ENCODE peak calls at places on chromosomes 11 and 22, in eight cellular contexts. A is brain microvascular endothelial cell, L is fibroblast of villous mesenchyme, X is kidney, N is sigmoid colon, G is breast epithelium, S is astrocyte of the cerebellum, V is NB4. P is an unnamed sample.

GRCh38 chr11:131331546-131331945 is 38.9 kb upstream of the NTM start:
- DNase-seq in A (no peak), L (no peak), X (no peak), N (no peak), G (no peak), S (no peak), V (no peak), P (no peak)

GRCh38 chr11:34140149-34140548 is 34.7 kb downstream of the NAT10 start:
- DNase-seq in A (no peak), L (no peak), X (no peak), N (no peak), G (no peak), S (no peak), V (no peak), P (no peak)

GRCh38 chr11:19294444-19294843 is 53.7 kb upstream of the E2F8 start:
- DNase-seq in A (no peak), L (no peak), X (no peak), N (no peak), G (no peak), S (no peak), V (no peak), P (no peak)

GRCh38 chr11:109109150-109109549 is 312.8 kb upstream of the C11orf87 start:
- DNase-seq in A (no peak), L (no peak), X (no peak), N (no peak), G (no peak), S (no peak), V (no peak), P (no peak)

GRCh38 chr11:111983187-111983986 is 41.8 kb upstream of the DLAT start:
- DNase-seq in A (no peak), L (peak; percentile 92), X (peak; percentile 84), N (no peak), G (peak; percentile 61), S (no peak), V (no peak), P (no peak)

GRCh38 chr11:12634329-12634728 is 39.9 kb upstream of the TEAD1 start:
- DNase-seq in A (no peak), L (no peak), X (no peak), N (no peak), G (no peak), S (no peak), V (no peak), P (no peak)

GRCh38 chr11:104076455-104076854 is 40.0 kb downstream of the DDI1 start:
- DNase-seq in A (no peak), L (no peak), X (no peak), N (no peak), G (no peak), S (no peak), V (no peak), P (no peak)

GRCh38 chr11:132311703-132312102 is 941.3 kb downstream of the NTM start:
- DNase-seq in A (no peak), L (no peak), X (no peak), N (no peak), G (no peak), S (no peak), V (no peak), P (no peak)

GRCh38 chr11:24253237-24253760 is 243.6 kb upstream of the LUZP2 start:
- DNase-seq in A (no peak), L (no peak), X (no peak), N (no peak), G (no peak), S (no peak), V (no peak), P (no peak)

GRCh38 chr22:45757068-45757467 is 85.4 kb downstream of the ATXN10 start:
- DNase-seq in A (no peak), L (peak; percentile 56), X (peak; percentile 74), N (peak; percentile 71), G (no peak), S (peak; percentile 20), V (no peak), P (no peak)

GRCh38 chr11:47143322-47143721 is 33.4 kb downstream of the ARFGAP2 start:
- DNase-seq in A (peak; percentile 57), L (peak; percentile 93), X (no peak), N (peak; percentile 81), G (peak; percentile 77), S (no peak), V (no peak), P (no peak)

GRCh38 chr11:64099436-64099835 is 63.7 kb downstream of the FLRT1 start:
- DNase-seq in A (no peak), L (no peak), X (no peak), N (no peak), G (no peak), S (no peak), V (no peak), P (no peak)
- TF ChIP-seq CTCF in A (no peak), L (no peak), X (no peak), N (no peak), G (no peak), S (no peak), V (no peak), P (no peak)

DNA sequence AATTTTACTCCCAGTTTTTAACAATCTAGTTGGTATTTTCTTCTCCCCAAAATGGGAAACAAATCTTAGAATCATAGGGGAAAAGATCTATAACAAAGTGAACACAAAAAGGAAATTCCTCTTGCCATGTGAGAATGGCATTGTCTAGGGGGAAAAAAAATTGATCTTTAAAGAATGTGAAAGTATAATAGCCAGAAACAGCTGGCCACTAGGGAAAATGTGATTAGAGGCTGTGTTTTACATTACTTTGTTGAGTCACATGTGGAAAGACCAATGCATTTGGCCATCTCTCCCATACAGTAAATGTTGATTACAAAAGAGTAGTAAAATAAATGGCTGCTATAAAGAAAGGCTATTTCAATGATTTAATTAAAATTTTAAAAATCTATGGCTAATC is 30.7 kb downstream of the CHEK2 start:
- DNase-seq in A (peak; percentile 24), L (no peak), X (no peak), N (no peak), G (no peak), S (no peak), V (no peak), P (no peak)
- TF ChIP-seq CTCF in A (no peak), L (no peak), X (no peak), N (no peak), G (no peak), S (no peak), V (no peak), P (no peak)

DNA sequence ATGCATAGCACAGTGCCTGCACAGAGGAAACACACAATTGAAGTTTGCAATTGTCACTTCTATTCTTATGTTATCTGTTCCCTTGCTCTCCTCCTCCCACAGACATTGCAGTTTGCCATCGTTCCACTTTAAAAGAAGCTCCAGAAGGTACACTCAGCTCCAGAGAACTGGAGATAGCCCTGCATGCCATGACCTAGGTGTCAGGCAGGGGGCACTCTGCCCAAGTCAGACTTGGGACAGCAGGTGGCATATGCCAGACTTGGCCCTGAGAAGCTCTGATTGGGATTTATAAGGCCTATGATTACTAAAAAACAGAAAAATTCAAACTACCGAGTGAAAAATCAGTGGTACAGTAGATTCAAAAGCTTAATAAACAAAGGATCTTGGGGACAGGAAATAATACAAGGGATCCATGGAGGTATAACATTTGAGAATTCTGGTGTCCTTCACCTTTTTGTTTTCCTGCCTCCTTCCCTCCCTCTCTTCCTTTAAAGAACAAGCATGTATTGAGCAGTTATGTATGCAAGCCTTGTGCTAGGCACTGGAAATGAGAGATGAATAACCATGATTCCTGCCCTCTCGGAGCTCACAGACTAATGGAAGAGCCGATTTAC is 40.0 kb downstream of the TENM4 start:
- DNase-seq in A (no peak), L (no peak), X (peak; percentile 65), N (no peak), G (no peak), S (no peak), V (peak; percentile 47), P (no peak)
- TF ChIP-seq CTCF in A (peak; percentile 87), L (peak; percentile 66), X (peak; percentile 53), N (no peak), G (peak; percentile 29), S (peak; percentile 67), V (peak; percentile 88), P (peak; percentile 43)

GRCh38 chr11:17846852-17847453 is 112.4 kb downstream of the KCNC1 start:
- DNase-seq in A (peak; percentile 18), L (peak; percentile 11), X (no peak), N (no peak), G (no peak), S (peak; percentile 18), V (peak; percentile 8), P (no peak)
- TF ChIP-seq CTCF in A (peak; percentile 45), L (peak; percentile 30), X (peak; percentile 27), N (no peak), G (peak; percentile 20), S (peak; percentile 41), V (no peak), P (no peak)

GRCh38 chr11:69644071-69644961 is 3.4 kb downstream of the CCND1 start:
- DNase-seq in A (peak; percentile 70), L (peak; percentile 94), X (peak; percentile 94), N (peak; percentile 86), G (peak; percentile 82), S (peak; percentile 37), V (no peak), P (peak; percentile 81)
- TF ChIP-seq CTCF in A (peak; percentile 46), L (peak; percentile 34), X (peak; percentile 7), N (no peak), G (no peak), S (peak; percentile 42), V (no peak), P (no peak)

GRCh38 chr11:100791103-100791502 is 104.0 kb downstream of the ARHGAP42 start:
- DNase-seq in A (no peak), L (no peak), X (no peak), N (no peak), G (no peak), S (no peak), V (no peak), P (no peak)

GRCh38 chr11:100789500-100789899 is 102.4 kb downstream of the ARHGAP42 start:
- DNase-seq in A (no peak), L (peak; percentile 34), X (no peak), N (peak; percentile 65), G (no peak), S (no peak), V (peak; percentile 15), P (no peak)

GRCh38 chr11:100790073-100790472 is 103.0 kb downstream of the ARHGAP42 start:
- DNase-seq in A (no peak), L (no peak), X (no peak), N (no peak), G (no peak), S (no peak), V (no peak), P (no peak)

GRCh38 chr11:100793525-100793924 is 106.4 kb downstream of the ARHGAP42 start:
- DNase-seq in A (no peak), L (no peak), X (no peak), N (no peak), G (no peak), S (no peak), V (no peak), P (no peak)

DNA sequence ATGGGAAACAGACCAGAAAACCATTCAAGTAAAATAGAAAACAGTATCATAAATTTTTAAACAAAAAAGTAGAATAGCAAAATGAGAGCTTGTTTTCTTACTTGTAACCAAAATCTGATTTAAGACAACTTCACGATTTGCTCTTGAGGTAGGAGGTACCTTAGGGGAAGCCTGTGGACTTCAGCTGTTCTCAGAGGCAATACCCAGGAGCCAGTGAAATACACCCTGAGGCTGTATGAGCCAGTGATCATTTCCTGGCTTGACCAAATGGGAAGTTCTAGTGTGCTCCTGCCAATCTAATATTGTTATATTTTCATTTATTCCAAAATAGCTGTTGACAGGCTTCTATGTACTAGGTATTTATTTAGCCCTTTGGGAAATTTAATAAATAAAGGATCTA is 104.8 kb downstream of the ARHGAP42 start:
- DNase-seq in A (no peak), L (peak; percentile 23), X (no peak), N (no peak), G (no peak), S (no peak), V (no peak), P (no peak)
- TF ChIP-seq CTCF in A (no peak), L (no peak), X (no peak), N (no peak), G (no peak), S (no peak), V (no peak), P (no peak)

GRCh38 chr22:26348810-26349526 is 80.1 kb upstream of the ASPHD2 start:
- DNase-seq in A (no peak), L (no peak), X (no peak), N (no peak), G (no peak), S (no peak), V (no peak), P (no peak)
- TF ChIP-seq CTCF in A (no peak), L (no peak), X (no peak), N (no peak), G (no peak), S (no peak), V (no peak), P (no peak)

P was measured in coronary artery.